ENCODE peak calls at places on chromosomes 6 and 20, in five cellular contexts. M is neural progenitor cell, R is ascending aorta, P is epithelial cell of proximal tubule, B is heart left ventricle. D is an unnamed sample.

GRCh38 chr6:151154418-151154817 is 85.3 kb upstream of the AKAP12 start:
- DNase-seq in M (no peak), P (no peak), B (peak; percentile 51), R (no peak), D (no peak)

GRCh38 chr6:33091957-33092356 is 16.2 kb downstream of the HLA-DPB1 start:
- DNase-seq in P (no peak), M (peak; percentile 69), B (no peak), R (no peak), D (no peak)

GRCh38 chr6:169240591-169241390 is 12.9 kb downstream of the THBS2 start:
- DNase-seq in M (no peak), B (no peak), P (no peak), R (no peak), D (no peak)

GRCh38 chr6:36223706-36224105 is 27.2 kb downstream of the BRPF3 start:
- DNase-seq in M (no peak), R (no peak), B (no peak), P (no peak), D (no peak)

GRCh38 chr6:148868901-148869300 is 122.1 kb downstream of the UST start:
- DNase-seq in P (no peak), R (no peak), B (no peak), M (no peak), D (no peak)

GRCh38 chr20:58019027-58019849 is 209.2 kb downstream of the ANKRD60 start:
- DNase-seq in P (no peak), M (no peak), B (no peak), R (peak; percentile 28), D (peak; percentile 65)

GRCh38 chr20:19403549-19403948 is 191.1 kb downstream of the SLC24A3 start:
- DNase-seq in R (no peak), P (no peak), M (no peak), B (no peak), D (no peak)

GRCh38 chr20:46639587-46639986 is 11.7 kb downstream of the SLC13A3 start:
- DNase-seq in P (no peak), M (no peak), B (no peak), R (no peak), D (no peak)

GRCh38 chr20:3739054-3739925 is 6.8 kb downstream of the HSPA12B start:
- DNase-seq in B (peak; percentile 68), R (no peak), P (no peak), M (no peak), D (no peak)

GRCh38 chr20:53631909-53632662 is 38.4 kb upstream of the ZNF217 start:
- DNase-seq in B (no peak), R (no peak), M (no peak), P (no peak), D (no peak)

GRCh38 chr6:39642300-39642699 is 82.9 kb downstream of the KIF6 start:
- DNase-seq in P (no peak), R (no peak), B (no peak), M (peak; percentile 26), D (no peak)

GRCh38 chr20:37670426-37670825 is 23.4 kb upstream of the CTNNBL1 start:
- DNase-seq in B (peak; percentile 33), M (peak; percentile 26), R (no peak), P (no peak), D (no peak)

GRCh38 chr6:32240686-32241085 is 16.8 kb upstream of the NOTCH4 start:
- DNase-seq in R (no peak), M (no peak), P (no peak), B (no peak), D (no peak)

GRCh38 chr6:167679137-167679736 is 147.5 kb upstream of the AFDN start:
- DNase-seq in R (no peak), B (no peak), M (peak; percentile 40), P (no peak), D (no peak)

GRCh38 chr6:167677422-167677789 is 149.3 kb upstream of the AFDN start:
- DNase-seq in M (no peak), B (no peak), P (no peak), R (no peak), D (peak; percentile 28)

GRCh38 chr6:167679791-167680604 is 146.7 kb upstream of the AFDN start:
- DNase-seq in R (no peak), P (no peak), B (no peak), M (peak; percentile 29), D (no peak)

GRCh38 chr6:167676666-167677421 is 149.9 kb upstream of the AFDN start:
- DNase-seq in B (peak; percentile 70), M (peak; percentile 71), R (no peak), P (no peak), D (peak; percentile 26)

GRCh38 chr6:167678102-167679101 is 148.3 kb upstream of the AFDN start:
- DNase-seq in P (no peak), M (peak; percentile 87), R (no peak), B (peak; percentile 67), D (no peak)
- H3K4me3 ChIP-seq in P (peak overlapping the region; percentile 34), M (peak overlapping the region; percentile 64), R (peak overlapping the region; percentile 39), B (peak overlapping the region; percentile 51), D (peak overlapping the region; percentile 36)

GRCh38 chr6:128259735-128260685 is 260.4 kb downstream of the PTPRK start:
- DNase-seq in M (no peak), B (no peak), P (no peak), R (no peak), D (no peak)
- H3K4me3 ChIP-seq in M (no peak overlapping the region), B (peak overlapping the region; percentile 24), P (no peak overlapping the region), R (no peak overlapping the region), D (no peak overlapping the region)

GRCh38 chr20:11807070-11807741 is 110.5 kb upstream of the BTBD3 start:
- DNase-seq in B (no peak), R (no peak), M (no peak), P (no peak), D (no peak)
- H3K4me3 ChIP-seq in B (no peak overlapping the region), R (no peak overlapping the region), M (no peak overlapping the region), P (no peak overlapping the region), D (no peak overlapping the region)

DNA sequence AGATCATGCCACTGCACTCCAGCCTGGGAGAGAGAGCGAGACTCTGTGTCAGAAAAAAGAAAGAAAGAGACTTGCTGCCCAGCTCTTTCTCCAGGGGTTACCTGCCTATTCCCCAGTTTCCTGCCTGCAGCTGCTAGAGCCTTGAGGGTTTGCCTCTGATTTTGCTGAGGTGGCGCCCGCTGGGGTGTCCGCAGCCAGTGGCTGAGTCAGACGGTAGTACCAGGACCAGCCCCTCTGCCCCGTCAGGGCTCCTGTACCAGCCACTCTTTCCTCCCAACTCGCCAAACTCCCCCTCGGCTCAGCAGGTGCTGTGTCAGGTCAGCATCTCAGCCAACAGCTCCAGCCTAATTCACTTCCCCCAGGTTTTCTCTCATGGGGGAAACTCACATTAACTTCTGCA is 7.4 kb upstream of the LSM14B start:
- DNase-seq in R (no peak), M (no peak), B (no peak), P (no peak), D (no peak)
- H3K4me3 ChIP-seq in R (no peak overlapping the region), M (no peak overlapping the region), B (no peak overlapping the region), P (no peak overlapping the region), D (no peak overlapping the region)

GRCh38 chr6:82361631-82362030 is 2.0 kb upstream of the TPBG start:
- DNase-seq in P (no peak), R (no peak), M (no peak), B (no peak), D (no peak)
- H3K4me3 ChIP-seq in P (no peak overlapping the region), R (no peak overlapping the region), M (peak overlapping the region; percentile 81), B (no peak overlapping the region), D (no peak overlapping the region)

GRCh38 chr6:163394659-163395058 is 19.9 kb upstream of the QKI start:
- DNase-seq in B (no peak), P (no peak), R (no peak), M (no peak), D (no peak)

GRCh38 chr6:163390770-163391169 is 23.7 kb upstream of the QKI start:
- DNase-seq in B (no peak), R (no peak), P (no peak), M (no peak), D (no peak)

GRCh38 chr6:163393923-163394322 is 20.6 kb upstream of the QKI start:
- DNase-seq in M (no peak), B (no peak), R (no peak), P (no peak), D (no peak)

GRCh38 chr6:163391983-163392382 is 22.5 kb upstream of the QKI start:
- DNase-seq in B (no peak), M (no peak), P (no peak), R (no peak), D (no peak)

DNA sequence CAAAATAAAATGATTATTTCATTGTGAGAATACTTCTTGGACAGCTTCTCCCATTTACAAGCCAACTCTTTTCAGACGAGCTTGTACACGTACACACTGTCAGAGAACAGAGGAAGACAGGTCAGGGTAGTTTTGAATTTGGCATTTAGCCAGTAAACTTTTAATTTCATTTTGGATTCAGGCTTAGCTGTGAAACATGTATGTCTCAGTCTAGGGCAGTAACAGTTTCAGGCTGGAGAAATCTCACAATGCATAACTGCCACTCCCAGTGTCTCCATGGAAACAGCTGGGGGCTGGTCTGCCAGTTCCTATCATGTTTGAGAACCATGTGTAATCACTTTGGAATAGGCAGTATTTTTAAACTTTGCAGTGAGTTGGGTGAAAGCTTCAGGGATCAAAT is 22.0 kb upstream of the QKI start:
- DNase-seq in B (peak; percentile 59), P (no peak), R (no peak), M (no peak), D (no peak)
- H3K4me3 ChIP-seq in B (no peak overlapping the region), P (no peak overlapping the region), R (no peak overlapping the region), M (no peak overlapping the region), D (no peak overlapping the region)

DNA sequence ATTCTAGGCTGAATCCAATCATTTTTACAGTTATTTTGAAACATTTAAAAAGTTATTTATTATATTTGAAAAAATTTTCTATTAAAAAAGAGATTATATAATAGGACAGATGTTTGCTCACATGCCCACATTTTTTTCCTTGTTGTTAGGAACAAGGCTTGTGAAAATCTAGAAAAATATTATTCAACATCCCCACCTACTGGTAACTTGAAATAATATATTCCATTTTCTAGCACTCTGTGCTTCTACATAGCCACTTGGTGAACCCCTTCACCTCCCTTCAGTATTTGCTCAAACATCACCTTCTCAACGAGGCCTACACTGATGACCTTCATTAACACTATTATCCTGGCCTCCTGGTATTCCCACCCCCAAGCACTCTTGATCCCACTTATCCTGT is 18.4 kb upstream of the GPRC6A start:
- DNase-seq in B (no peak), M (no peak), P (no peak), R (no peak), D (no peak)
- H3K4me3 ChIP-seq in B (no peak overlapping the region), M (no peak overlapping the region), P (no peak overlapping the region), R (no peak overlapping the region), D (no peak overlapping the region)